ENCODE peak calls at places on chromosome 22, in seven cellular contexts. One of them, this sample, is unnamed.
A peak's percentile ranks its signal among the peaks of the same experiment; 100 is the strongest.

GRCh38 chr22:22089459-22090308 is 107.1 kb upstream of the TOP3B start:
- DNase-seq in stimulated activated CD4-positive, alpha-beta T cell treated with anti-CD3 and anti-CD28 coated beads, TNF-alpha, amount 100 ng/mL, for 48 hours: no peak
- DNase-seq in NCI-H2081: no peak
- DNase-seq in NCI-H1105: no peak
- DNase-seq in activated CD4-positive, alpha-beta memory T cell treated with anti-CD3 and anti-CD28 coated beads, Interleukin-2, amount 10 ng/mL, durations not matched to agents 7 days and 5 days: no peak
- DNase-seq in endodermal cell: no peak
- DNase-seq in pancreas: no peak
- DNase-seq in this sample: no peak

GRCh38 chr22:26479043-26479791 is 4.4 kb downstream of the HPS4 start:
- DNase-seq in stimulated activated CD4-positive, alpha-beta T cell treated with anti-CD3 and anti-CD28 coated beads, TNF-alpha, amount 100 ng/mL, for 48 hours: no peak
- DNase-seq in NCI-H2081: peak; percentile 62
- DNase-seq in NCI-H1105: no peak
- DNase-seq in activated CD4-positive, alpha-beta memory T cell treated with anti-CD3 and anti-CD28 coated beads, Interleukin-2, amount 10 ng/mL, durations not matched to agents 7 days and 5 days: no peak
- DNase-seq in endodermal cell: no peak
- DNase-seq in pancreas: no peak
- DNase-seq in this sample: no peak

GRCh38 chr22:36002084-36002483 is 26.5 kb downstream of the RBFOX2 start:
- DNase-seq in stimulated activated CD4-positive, alpha-beta T cell treated with anti-CD3 and anti-CD28 coated beads, TNF-alpha, amount 100 ng/mL, for 48 hours: no peak
- DNase-seq in NCI-H2081: no peak
- DNase-seq in NCI-H1105: no peak
- DNase-seq in activated CD4-positive, alpha-beta memory T cell treated with anti-CD3 and anti-CD28 coated beads, Interleukin-2, amount 10 ng/mL, durations not matched to agents 7 days and 5 days: no peak
- DNase-seq in endodermal cell: no peak
- DNase-seq in pancreas: no peak
- DNase-seq in this sample: no peak

GRCh38 chr22:27734066-27734465 is 67.5 kb downstream of the MN1 start:
- DNase-seq in stimulated activated CD4-positive, alpha-beta T cell treated with anti-CD3 and anti-CD28 coated beads, TNF-alpha, amount 100 ng/mL, for 48 hours: no peak
- DNase-seq in NCI-H2081: no peak
- DNase-seq in NCI-H1105: no peak
- DNase-seq in activated CD4-positive, alpha-beta memory T cell treated with anti-CD3 and anti-CD28 coated beads, Interleukin-2, amount 10 ng/mL, durations not matched to agents 7 days and 5 days: no peak
- DNase-seq in endodermal cell: no peak
- DNase-seq in pancreas: no peak
- DNase-seq in this sample: no peak

GRCh38 chr22:23538502-23538860 is 41.6 kb downstream of the IGLL1 start:
- DNase-seq in stimulated activated CD4-positive, alpha-beta T cell treated with anti-CD3 and anti-CD28 coated beads, TNF-alpha, amount 100 ng/mL, for 48 hours: no peak
- DNase-seq in NCI-H2081: no peak
- DNase-seq in NCI-H1105: no peak
- DNase-seq in activated CD4-positive, alpha-beta memory T cell treated with anti-CD3 and anti-CD28 coated beads, Interleukin-2, amount 10 ng/mL, durations not matched to agents 7 days and 5 days: no peak
- DNase-seq in endodermal cell: no peak
- DNase-seq in pancreas: no peak
- DNase-seq in this sample: no peak

GRCh38 chr22:30290318-30290678 is 993 bp upstream of the CASTOR1 start:
- DNase-seq in stimulated activated CD4-positive, alpha-beta T cell treated with anti-CD3 and anti-CD28 coated beads, TNF-alpha, amount 100 ng/mL, for 48 hours: no peak
- DNase-seq in NCI-H2081: no peak
- DNase-seq in NCI-H1105: no peak
- DNase-seq in activated CD4-positive, alpha-beta memory T cell treated with anti-CD3 and anti-CD28 coated beads, Interleukin-2, amount 10 ng/mL, durations not matched to agents 7 days and 5 days: no peak
- DNase-seq in endodermal cell: peak; percentile 53
- DNase-seq in pancreas: no peak
- DNase-seq in this sample: no peak

GRCh38 chr22:43446881-43447280 is 35.1 kb downstream of the MPPED1 start:
- DNase-seq in stimulated activated CD4-positive, alpha-beta T cell treated with anti-CD3 and anti-CD28 coated beads, TNF-alpha, amount 100 ng/mL, for 48 hours: no peak
- DNase-seq in NCI-H2081: peak; percentile 85
- DNase-seq in NCI-H1105: peak; percentile 89
- DNase-seq in activated CD4-positive, alpha-beta memory T cell treated with anti-CD3 and anti-CD28 coated beads, Interleukin-2, amount 10 ng/mL, durations not matched to agents 7 days and 5 days: no peak
- DNase-seq in endodermal cell: no peak
- DNase-seq in pancreas: no peak
- DNase-seq in this sample: no peak

GRCh38 chr22:29719894-29720645 is at the start of gene CABP7:
- DNase-seq in stimulated activated CD4-positive, alpha-beta T cell treated with anti-CD3 and anti-CD28 coated beads, TNF-alpha, amount 100 ng/mL, for 48 hours: no peak
- DNase-seq in NCI-H2081: no peak
- DNase-seq in NCI-H1105: no peak
- DNase-seq in activated CD4-positive, alpha-beta memory T cell treated with anti-CD3 and anti-CD28 coated beads, Interleukin-2, amount 10 ng/mL, durations not matched to agents 7 days and 5 days: no peak
- DNase-seq in endodermal cell: no peak
- DNase-seq in pancreas: no peak
- DNase-seq in this sample: no peak

GRCh38 chr22:38163844-38164577 is 17.6 kb downstream of the PLA2G6 start:
- DNase-seq in stimulated activated CD4-positive, alpha-beta T cell treated with anti-CD3 and anti-CD28 coated beads, TNF-alpha, amount 100 ng/mL, for 48 hours: no peak
- DNase-seq in NCI-H2081: no peak
- DNase-seq in NCI-H1105: no peak
- DNase-seq in activated CD4-positive, alpha-beta memory T cell treated with anti-CD3 and anti-CD28 coated beads, Interleukin-2, amount 10 ng/mL, durations not matched to agents 7 days and 5 days: no peak
- DNase-seq in endodermal cell: no peak
- DNase-seq in pancreas: no peak
- DNase-seq in this sample: no peak

GRCh38 chr22:42910221-42910942 is 53.3 kb upstream of the ARFGAP3 start:
- DNase-seq in stimulated activated CD4-positive, alpha-beta T cell treated with anti-CD3 and anti-CD28 coated beads, TNF-alpha, amount 100 ng/mL, for 48 hours: no peak
- DNase-seq in NCI-H2081: peak; percentile 12
- DNase-seq in NCI-H1105: no peak
- DNase-seq in activated CD4-positive, alpha-beta memory T cell treated with anti-CD3 and anti-CD28 coated beads, Interleukin-2, amount 10 ng/mL, durations not matched to agents 7 days and 5 days: no peak
- DNase-seq in endodermal cell: no peak
- DNase-seq in pancreas: no peak
- DNase-seq in this sample: no peak

GRCh38 chr22:20464096-20464614 is 26.5 kb upstream of the SCARF2 start:
- DNase-seq in stimulated activated CD4-positive, alpha-beta T cell treated with anti-CD3 and anti-CD28 coated beads, TNF-alpha, amount 100 ng/mL, for 48 hours: peak; percentile 42
- DNase-seq in NCI-H2081: no peak
- DNase-seq in NCI-H1105: no peak
- DNase-seq in activated CD4-positive, alpha-beta memory T cell treated with anti-CD3 and anti-CD28 coated beads, Interleukin-2, amount 10 ng/mL, durations not matched to agents 7 days and 5 days: peak; percentile 83
- DNase-seq in endodermal cell: no peak
- DNase-seq in pancreas: no peak
- DNase-seq in this sample: peak; percentile 30

GRCh38 chr22:24030186-24030702 is 19.1 kb downstream of the CABIN1 start:
- DNase-seq in stimulated activated CD4-positive, alpha-beta T cell treated with anti-CD3 and anti-CD28 coated beads, TNF-alpha, amount 100 ng/mL, for 48 hours: no peak
- DNase-seq in NCI-H2081: no peak
- DNase-seq in NCI-H1105: no peak
- DNase-seq in activated CD4-positive, alpha-beta memory T cell treated with anti-CD3 and anti-CD28 coated beads, Interleukin-2, amount 10 ng/mL, durations not matched to agents 7 days and 5 days: no peak
- DNase-seq in endodermal cell: peak; percentile 13
- DNase-seq in pancreas: no peak
- DNase-seq in this sample: no peak

GRCh38 chr22:18968011-18968749 is 32.1 kb upstream of the PRODH start:
- DNase-seq in stimulated activated CD4-positive, alpha-beta T cell treated with anti-CD3 and anti-CD28 coated beads, TNF-alpha, amount 100 ng/mL, for 48 hours: no peak
- DNase-seq in NCI-H2081: no peak
- DNase-seq in NCI-H1105: no peak
- DNase-seq in activated CD4-positive, alpha-beta memory T cell treated with anti-CD3 and anti-CD28 coated beads, Interleukin-2, amount 10 ng/mL, durations not matched to agents 7 days and 5 days: peak; percentile 31
- DNase-seq in endodermal cell: peak; percentile 91
- DNase-seq in pancreas: peak; percentile 39
- DNase-seq in this sample: no peak

GRCh38 chr22:23233084-23233501 is 52.8 kb downstream of the BCR start:
- DNase-seq in stimulated activated CD4-positive, alpha-beta T cell treated with anti-CD3 and anti-CD28 coated beads, TNF-alpha, amount 100 ng/mL, for 48 hours: no peak
- DNase-seq in NCI-H2081: no peak
- DNase-seq in NCI-H1105: no peak
- DNase-seq in activated CD4-positive, alpha-beta memory T cell treated with anti-CD3 and anti-CD28 coated beads, Interleukin-2, amount 10 ng/mL, durations not matched to agents 7 days and 5 days: no peak
- DNase-seq in endodermal cell: peak; percentile 78
- DNase-seq in pancreas: no peak
- DNase-seq in this sample: no peak

GRCh38 chr22:19122752-19123492 is 710 bp upstream of the DGCR2 start:
- DNase-seq in stimulated activated CD4-positive, alpha-beta T cell treated with anti-CD3 and anti-CD28 coated beads, TNF-alpha, amount 100 ng/mL, for 48 hours: no peak
- DNase-seq in NCI-H2081: no peak
- DNase-seq in NCI-H1105: no peak
- DNase-seq in activated CD4-positive, alpha-beta memory T cell treated with anti-CD3 and anti-CD28 coated beads, Interleukin-2, amount 10 ng/mL, durations not matched to agents 7 days and 5 days: no peak
- DNase-seq in endodermal cell: no peak
- DNase-seq in pancreas: no peak
- DNase-seq in this sample: no peak

GRCh38 chr22:42520663-42521546 is 1.3 kb upstream of the RRP7A start:
- DNase-seq in stimulated activated CD4-positive, alpha-beta T cell treated with anti-CD3 and anti-CD28 coated beads, TNF-alpha, amount 100 ng/mL, for 48 hours: no peak
- DNase-seq in NCI-H2081: no peak
- DNase-seq in NCI-H1105: no peak
- DNase-seq in activated CD4-positive, alpha-beta memory T cell treated with anti-CD3 and anti-CD28 coated beads, Interleukin-2, amount 10 ng/mL, durations not matched to agents 7 days and 5 days: no peak
- DNase-seq in endodermal cell: no peak
- DNase-seq in pancreas: no peak
- DNase-seq in this sample: no peak

GRCh38 chr22:25182131-25183110 is 17.2 kb upstream of the CRYBB3 start:
- DNase-seq in stimulated activated CD4-positive, alpha-beta T cell treated with anti-CD3 and anti-CD28 coated beads, TNF-alpha, amount 100 ng/mL, for 48 hours: no peak
- DNase-seq in NCI-H2081: no peak
- DNase-seq in NCI-H1105: no peak
- DNase-seq in activated CD4-positive, alpha-beta memory T cell treated with anti-CD3 and anti-CD28 coated beads, Interleukin-2, amount 10 ng/mL, durations not matched to agents 7 days and 5 days: no peak
- DNase-seq in endodermal cell: no peak
- DNase-seq in pancreas: no peak
- DNase-seq in this sample: no peak

GRCh38 chr22:43185860-43186261 is 1.1 kb downstream of the TTLL12 start:
- DNase-seq in stimulated activated CD4-positive, alpha-beta T cell treated with anti-CD3 and anti-CD28 coated beads, TNF-alpha, amount 100 ng/mL, for 48 hours: no peak
- DNase-seq in NCI-H2081: peak; percentile 23
- DNase-seq in NCI-H1105: peak; percentile 63
- DNase-seq in activated CD4-positive, alpha-beta memory T cell treated with anti-CD3 and anti-CD28 coated beads, Interleukin-2, amount 10 ng/mL, durations not matched to agents 7 days and 5 days: no peak
- DNase-seq in endodermal cell: peak; percentile 70
- DNase-seq in pancreas: peak; percentile 62
- DNase-seq in this sample: no peak

GRCh38 chr22:43337385-43337784 is 5.8 kb downstream of the SCUBE1 start:
- DNase-seq in stimulated activated CD4-positive, alpha-beta T cell treated with anti-CD3 and anti-CD28 coated beads, TNF-alpha, amount 100 ng/mL, for 48 hours: no peak
- DNase-seq in NCI-H2081: no peak
- DNase-seq in NCI-H1105: no peak
- DNase-seq in activated CD4-positive, alpha-beta memory T cell treated with anti-CD3 and anti-CD28 coated beads, Interleukin-2, amount 10 ng/mL, durations not matched to agents 7 days and 5 days: no peak
- DNase-seq in endodermal cell: no peak
- DNase-seq in pancreas: no peak
- DNase-seq in this sample: no peak

GRCh38 chr22:48366591-48366990 is 1461.1 kb downstream of the BRD1 start:
- DNase-seq in stimulated activated CD4-positive, alpha-beta T cell treated with anti-CD3 and anti-CD28 coated beads, TNF-alpha, amount 100 ng/mL, for 48 hours: no peak
- DNase-seq in NCI-H2081: no peak
- DNase-seq in NCI-H1105: no peak
- DNase-seq in activated CD4-positive, alpha-beta memory T cell treated with anti-CD3 and anti-CD28 coated beads, Interleukin-2, amount 10 ng/mL, durations not matched to agents 7 days and 5 days: no peak
- DNase-seq in endodermal cell: no peak
- DNase-seq in pancreas: no peak
- DNase-seq in this sample: no peak

GRCh38 chr22:26610072-26610958 is 7.5 kb downstream of the CRYBB1 start:
- DNase-seq in stimulated activated CD4-positive, alpha-beta T cell treated with anti-CD3 and anti-CD28 coated beads, TNF-alpha, amount 100 ng/mL, for 48 hours: no peak
- DNase-seq in NCI-H2081: no peak
- DNase-seq in NCI-H1105: no peak
- DNase-seq in activated CD4-positive, alpha-beta memory T cell treated with anti-CD3 and anti-CD28 coated beads, Interleukin-2, amount 10 ng/mL, durations not matched to agents 7 days and 5 days: peak; percentile 84
- DNase-seq in endodermal cell: no peak
- DNase-seq in pancreas: no peak
- DNase-seq in this sample: peak; percentile 87

GRCh38 chr22:22855617-22856308 is 31.9 kb upstream of the IGLL5 start:
- DNase-seq in stimulated activated CD4-positive, alpha-beta T cell treated with anti-CD3 and anti-CD28 coated beads, TNF-alpha, amount 100 ng/mL, for 48 hours: no peak
- DNase-seq in NCI-H2081: no peak
- DNase-seq in NCI-H1105: no peak
- DNase-seq in activated CD4-positive, alpha-beta memory T cell treated with anti-CD3 and anti-CD28 coated beads, Interleukin-2, amount 10 ng/mL, durations not matched to agents 7 days and 5 days: peak; percentile 51
- DNase-seq in endodermal cell: peak; percentile 85
- DNase-seq in pancreas: no peak
- DNase-seq in this sample: no peak

This sample was measured in GM18507.